ENCODE peak calls at places on chromosomes 11 and 22, in four cellular contexts. U is fibroblast of villous mesenchyme, Q is endothelial cell, S is chondrocyte. C is an unnamed sample.

GRCh38 chr22:37763012-37763411 is 44.7 kb upstream of the GCAT start:
- DNase-seq in U (no peak), S (no peak), Q (no peak), C (no peak)

GRCh38 chr11:1785749-1786261 is 22.1 kb upstream of the CTSD start:
- DNase-seq in Q (no peak), S (no peak), U (no peak), C (peak)

GRCh38 chr11:117259417-117259816 is 26.9 kb downstream of the RNF214 start:
- DNase-seq in S (no peak), Q (no peak), U (peak), C (peak)

GRCh38 chr11:116415095-116415494 is 357.7 kb downstream of the BUD13 start:
- DNase-seq in S (no peak), Q (no peak), U (no peak), C (no peak)

GRCh38 chr22:41565403-41566054 is 4.7 kb downstream of the CSDC2 start:
- DNase-seq in U (peak), S (no peak), Q (no peak), C (peak)

GRCh38 chr11:2534131-2534956 is 89.5 kb downstream of the KCNQ1 start:
- DNase-seq in Q (no peak), U (no peak), S (peak), C (no peak)

GRCh38 chr11:6817668-6818067 is 18.2 kb upstream of the OR6A2 start:
- DNase-seq in U (no peak), Q (no peak), S (no peak), C (peak)

GRCh38 chr11:73942030-73942429 is 8.8 kb upstream of the DNAJB13 start:
- DNase-seq in U (no peak), S (no peak), Q (no peak), C (no peak)

GRCh38 chr22:33101550-33101949 is 43.4 kb upstream of the SYN3 start:
- DNase-seq in S (no peak), Q (no peak), U (no peak), C (no peak)

GRCh38 chr22:25564979-25565677 is 653 bp downstream of the GRK3 start:
- DNase-seq in S (no peak), Q (no peak), U (no peak), C (peak)

GRCh38 chr11:132284611-132285010 is 914.2 kb downstream of the NTM start:
- DNase-seq in U (no peak), S (no peak), Q (no peak), C (no peak)

GRCh38 chr11:119615003-119615878 is 113.8 kb downstream of the NECTIN1 start:
- DNase-seq in S (no peak), Q (no peak), U (peak), C (peak)

GRCh38 chr11:85076535-85077330 is 550.4 kb downstream of the DLG2 start:
- DNase-seq in U (no peak), Q (no peak), S (no peak), C (no peak)

GRCh38 chr11:113289341-113290187 is 24.8 kb upstream of the TTC12 start:
- DNase-seq in Q (peak), S (no peak), U (peak), C (peak)

GRCh38 chr22:23692598-23693291 is 1.9 kb downstream of the RGL4 start:
- DNase-seq in U (no peak), S (peak), Q (no peak), C (no peak)

GRCh38 chr22:36184433-36185035 is 17.1 kb downstream of the APOL4 start:
- DNase-seq in Q (no peak), U (no peak), S (no peak), C (peak)

GRCh38 chr11:47986742-47987141 is 6.4 kb downstream of the PTPRJ start:
- DNase-seq in U (no peak), Q (no peak), S (no peak), C (no peak)

GRCh38 chr22:29328055-29328454 is 12.6 kb upstream of the RASL10A start:
- DNase-seq in U (no peak), S (no peak), Q (no peak), C (no peak)
- TF ChIP-seq CTCF in U (no peak), S (no peak), Q (peak), C (no peak)

GRCh38 chr11:105734422-105734821 is 124.5 kb downstream of the GRIA4 start:
- DNase-seq in S (no peak), Q (no peak), U (no peak), C (no peak)
- TF ChIP-seq CTCF in S (no peak), Q (no peak), U (no peak), C (no peak)

GRCh38 chr11:69450064-69450856 is 31.2 kb upstream of the LINC01488 start:
- DNase-seq in S (no peak), U (no peak), Q (peak), C (no peak)

GRCh38 chr11:69447786-69448185 is 33.7 kb upstream of the LINC01488 start:
- DNase-seq in S (peak), U (no peak), Q (no peak), C (peak)

GRCh38 chr11:69448471-69449284 is 32.8 kb upstream of the LINC01488 start:
- DNase-seq in Q (no peak), S (peak), U (no peak), C (no peak)

GRCh38 chr11:69450857-69451220 is 30.6 kb upstream of the LINC01488 start:
- DNase-seq in U (no peak), Q (no peak), S (no peak), C (no peak)

GRCh38 chr11:69449320-69450063 is 32.0 kb upstream of the LINC01488 start:
- DNase-seq in Q (peak), S (no peak), U (peak), C (peak)
- TF ChIP-seq CTCF in Q (no peak), S (peak), U (peak), C (peak)

DNA sequence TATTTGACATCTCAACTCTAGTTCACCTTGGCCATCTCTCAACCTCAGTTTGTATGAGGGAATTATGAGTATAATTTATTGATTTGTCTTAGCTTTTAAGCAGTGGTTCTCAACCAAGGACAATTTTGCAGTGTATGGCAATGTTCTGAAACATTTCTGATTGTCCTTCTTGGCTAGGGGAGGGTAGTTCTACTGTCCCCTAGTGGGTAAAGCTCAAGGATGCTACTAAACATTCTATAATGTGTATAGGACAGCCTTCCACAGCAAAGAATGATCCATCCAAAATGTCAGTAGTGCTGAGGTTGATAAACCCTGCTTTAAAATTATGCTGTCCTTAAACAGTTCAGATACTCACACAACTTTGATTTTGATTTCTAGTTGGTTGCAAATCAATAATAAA is 78.1 kb upstream of the ALKBH3 start:
- DNase-seq in U (no peak), S (no peak), Q (no peak), C (no peak)
- TF ChIP-seq CTCF in U (peak), S (peak), Q (no peak), C (peak)

DNA sequence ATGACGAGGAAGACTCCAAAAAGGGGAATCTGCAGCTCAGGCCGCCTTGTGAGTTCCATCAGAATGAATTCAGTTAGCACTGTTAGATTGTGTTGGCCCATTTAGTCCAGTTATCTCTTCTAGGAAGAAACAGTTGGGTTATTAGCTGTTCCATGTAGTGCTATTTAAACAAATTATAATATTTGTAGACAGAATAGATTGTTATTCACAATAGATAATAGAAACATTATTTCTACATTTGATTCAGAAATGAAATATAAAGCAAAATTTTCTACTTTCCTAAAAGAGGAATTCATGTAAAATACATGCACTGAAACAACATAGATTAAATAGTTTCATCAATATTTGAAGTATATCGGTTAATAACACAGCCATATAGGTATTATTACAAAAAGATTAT is at the start of gene OR8K5:
- DNase-seq in S (no peak), Q (no peak), U (no peak), C (no peak)
- TF ChIP-seq CTCF in S (no peak), Q (no peak), U (no peak), C (no peak)

GRCh38 chr11:44068180-44068579 is 2.1 kb downstream of the ACCS start:
- DNase-seq in S (no peak), U (no peak), Q (no peak), C (no peak)

GRCh38 chr11:44065161-44065571 is 904 bp upstream of the ACCS start:
- DNase-seq in S (no peak), U (no peak), Q (no peak), C (no peak)

GRCh38 chr11:44065851-44066731 is at the start of gene ACCS:
- DNase-seq in S (no peak), U (peak), Q (peak), C (peak)

GRCh38 chr11:44066732-44067131 is 662 bp downstream of the ACCS start:
- DNase-seq in Q (no peak), S (no peak), U (peak), C (peak)

DNA sequence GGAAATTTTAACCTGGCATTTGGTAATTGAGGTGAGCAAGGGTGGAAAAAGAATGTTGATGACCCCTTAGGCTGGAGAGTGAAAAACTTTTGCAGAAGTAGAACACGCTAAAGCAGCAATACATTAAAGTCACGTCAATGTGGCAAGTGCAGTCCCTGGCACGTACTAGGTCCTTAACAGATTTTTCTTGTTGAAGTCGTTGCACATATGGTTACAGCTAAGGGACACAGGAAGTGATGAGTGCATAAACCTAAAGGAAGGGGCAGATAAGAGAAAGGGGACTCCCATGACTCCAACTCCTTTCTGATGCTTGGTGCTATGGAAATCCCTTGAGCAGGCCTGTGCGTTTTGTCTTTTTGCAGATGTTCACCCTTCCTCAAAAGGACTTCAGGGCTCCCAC is 1.2 kb downstream of the ACCS start:
- DNase-seq in S (no peak), Q (no peak), U (no peak), C (no peak)
- TF ChIP-seq CTCF in S (no peak), Q (no peak), U (no peak), C (no peak)

DNA sequence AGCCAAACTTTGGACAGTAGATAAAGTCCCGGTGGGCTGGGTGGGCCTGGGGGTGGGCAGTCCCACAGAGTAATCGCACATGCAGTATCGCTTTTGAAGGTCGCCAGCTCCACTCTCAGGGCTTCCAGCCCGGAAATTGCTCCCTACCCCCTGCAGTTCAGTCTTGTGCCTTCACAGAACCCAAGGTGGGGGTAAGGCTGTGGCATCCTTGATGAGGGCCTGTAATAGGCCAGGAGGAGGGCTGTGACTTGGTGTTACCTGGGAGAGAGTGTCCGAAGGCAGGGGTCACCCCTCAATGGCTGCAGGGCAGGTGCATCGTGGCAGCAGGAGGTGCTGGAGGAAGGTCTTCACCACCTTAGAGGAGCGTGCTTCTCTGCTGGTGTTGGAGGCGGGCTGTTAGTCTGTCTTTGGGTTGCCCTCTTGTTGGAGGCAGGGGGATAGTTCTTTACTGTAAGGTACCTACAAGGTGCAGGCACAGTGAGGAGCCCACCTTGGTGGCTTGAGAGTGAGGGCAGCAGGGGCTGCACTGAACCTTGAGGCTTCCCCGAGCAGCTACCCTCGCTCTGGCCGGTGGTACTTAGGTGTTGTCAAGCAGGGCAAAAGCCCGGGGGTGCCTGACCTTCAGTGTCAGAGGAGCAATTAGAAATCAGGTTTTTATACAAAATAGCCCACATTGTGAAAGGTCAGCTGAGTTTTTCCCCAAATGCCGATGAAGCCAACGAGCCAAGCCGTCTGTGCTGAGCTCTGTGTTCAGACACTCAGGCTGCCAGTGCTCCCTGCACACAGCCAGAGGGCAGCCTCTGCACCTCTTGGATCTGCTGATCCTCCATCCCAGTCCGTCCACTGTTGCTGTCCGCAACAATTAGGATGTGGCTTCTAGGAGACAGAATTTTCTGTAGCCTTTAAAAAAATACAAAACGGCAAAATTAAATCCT is 21.9 kb downstream of the SAMM50 start:
- DNase-seq in S (no peak), Q (no peak), U (no peak), C (no peak)
- TF ChIP-seq CTCF in S (peak), Q (no peak), U (no peak), C (no peak)

DNA sequence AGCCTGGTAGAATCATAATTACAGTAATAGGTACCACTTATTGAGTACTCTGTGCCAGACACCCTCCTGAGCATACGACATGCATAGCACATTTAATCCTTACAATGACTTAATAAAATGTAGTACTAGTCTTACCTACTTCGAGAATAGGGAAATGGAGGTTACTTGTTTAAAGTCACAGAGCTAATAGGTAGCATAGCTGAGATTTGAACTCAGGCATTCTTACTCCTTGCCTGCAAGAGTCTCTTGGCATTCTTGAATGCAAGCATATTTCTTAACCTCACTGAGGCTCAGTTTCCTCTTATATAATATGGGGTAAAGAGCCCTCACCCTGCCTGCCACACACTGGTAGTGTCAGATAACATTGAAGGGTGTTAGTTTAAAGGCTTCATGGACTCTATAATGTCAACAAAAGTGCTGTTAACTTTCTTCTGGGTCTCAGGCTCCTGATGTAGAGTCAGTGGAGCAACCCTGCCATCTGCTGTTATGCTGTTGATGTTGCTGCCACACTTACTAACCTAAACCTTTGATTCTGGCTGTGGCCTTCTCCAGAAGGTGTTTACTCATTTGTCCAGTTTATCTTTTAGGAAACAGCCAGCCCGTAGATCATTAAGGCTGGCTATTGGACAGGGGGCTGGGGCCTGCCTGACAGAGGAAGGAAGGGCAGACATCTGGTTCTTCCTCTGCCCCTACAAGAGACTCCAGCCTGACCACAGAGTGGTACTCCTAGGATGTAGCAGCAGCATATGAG is 18.9 kb downstream of the LIMK2 start:
- DNase-seq in U (peak), Q (peak), S (no peak), C (peak)
- TF ChIP-seq CTCF in U (peak), Q (no peak), S (peak), C (peak)

GRCh38 chr11:5808500-5809121 is at the start of gene OR52N2:
- DNase-seq in U (peak), Q (peak), S (no peak), C (peak)
- TF ChIP-seq CTCF in U (peak), Q (peak), S (peak), C (peak)

C was measured in foreskin fibroblast.